ENCODE peak calls at places on chromosomes 3 and 15, in four cellular contexts. B is EL, Y is AG08395, A is T-helper 9 cell. T is an unnamed sample.
A peak's percentile ranks its signal among the peaks of the same experiment; 100 is the strongest.

GRCh38 chr15:79310612-79310984 is 314 bp upstream of the TMED3 start:
- DNase-seq in B (no peak), Y (no peak), A (no peak), T (no peak)

GRCh38 chr15:91912336-91912735 is 58.8 kb downstream of the SLCO3A1 start:
- DNase-seq in B (no peak), Y (no peak), A (no peak), T (no peak)

GRCh38 chr3:149162007-149162406 is 32.6 kb downstream of the HPS3 start:
- DNase-seq in B (no peak), Y (no peak), A (no peak), T (no peak)

GRCh38 chr15:95940431-95940985 is 390.0 kb upstream of the NR2F2 start:
- DNase-seq in B (no peak), Y (no peak), A (no peak), T (no peak)

GRCh38 chr15:52337198-52337853 is 41.7 kb upstream of the MYO5C start:
- DNase-seq in B (peak; percentile 70), Y (peak; percentile 76), A (no peak), T (peak; percentile 78)

GRCh38 chr3:101635954-101636798 is 40.8 kb downstream of the ZBTB11 start:
- DNase-seq in B (peak; percentile 57), Y (peak; percentile 38), A (peak; percentile 58), T (peak; percentile 46)

GRCh38 chr3:17518189-17519059 is 224.0 kb downstream of the TBC1D5 start:
- DNase-seq in B (no peak), Y (no peak), A (no peak), T (no peak)

GRCh38 chr3:189937302-189938255 is 183.1 kb downstream of the P3H2 start:
- DNase-seq in B (peak; percentile 100), Y (peak; percentile 93), A (no peak), T (peak; percentile 95)

GRCh38 chr15:98503970-98504369 is 144.4 kb upstream of the IGF1R start:
- DNase-seq in B (peak; percentile 32), Y (peak; percentile 73), A (no peak), T (no peak)

GRCh38 chr3:4814904-4815574 is 164.2 kb upstream of the BHLHE40 start:
- DNase-seq in B (no peak), Y (no peak), A (no peak), T (no peak)

GRCh38 chr15:67840747-67841634 is 1.1 kb upstream of the RNU6-1 start:
- DNase-seq in B (peak; percentile 53), Y (peak; percentile 70), A (no peak), T (no peak)

GRCh38 chr3:141047168-141047567 is 4.0 kb upstream of the SPSB4 start:
- DNase-seq in B (no peak), Y (no peak), A (no peak), T (no peak)

GRCh38 chr3:119891944-119892721 is 110.2 kb downstream of the NR1I2 start:
- DNase-seq in B (peak; percentile 67), Y (peak; percentile 63), A (peak; percentile 11), T (peak; percentile 83)

GRCh38 chr3:182473191-182473710 is 320.1 kb upstream of the ATP11B start:
- DNase-seq in B (no peak), Y (no peak), A (no peak), T (no peak)

GRCh38 chr3:125145751-125146475 is 66.6 kb downstream of the SLC12A8 start:
- DNase-seq in B (no peak), Y (no peak), A (no peak), T (no peak)

GRCh38 chr15:63232400-63232799 is 43.0 kb downstream of the RAB8B start:
- DNase-seq in B (peak; percentile 42), Y (no peak), A (no peak), T (no peak)

GRCh38 chr3:186237915-186238314 is 124.1 kb downstream of the DGKG start:
- DNase-seq in B (no peak), Y (no peak), A (no peak), T (no peak)

GRCh38 chr3:16516695-16517481 is 3.4 kb upstream of the RFTN1 start:
- DNase-seq in B (peak; percentile 57), Y (peak; percentile 72), A (no peak), T (peak; percentile 85)

GRCh38 chr15:44058126-44058525 is 136.9 kb downstream of the FRMD5 start:
- DNase-seq in B (no peak), Y (no peak), A (no peak), T (no peak)

T was measured in astrocyte of the hippocampus.